ENCODE peak calls at places on chromosomes 11 and 22, in four cellular contexts. One of them, this sample, is unnamed.

GRCh38 chr11:113001709-113002108 is 40.5 kb downstream of the NCAM1 start:
- DNase-seq in GM12878: no peak
- DNase-seq in HepG2: no peak
- DNase-seq in H1: no peak
- DNase-seq in this sample: no peak

GRCh38 chr11:65217441-65218423 is 36.0 kb downstream of the CAPN1 start:
- DNase-seq in H1: no peak
- DNase-seq in HepG2: no peak
- DNase-seq in GM12878: no peak
- DNase-seq in this sample: no peak

GRCh38 chr11:71267807-71268421 is 15.5 kb upstream of the SHANK2 start:
- DNase-seq in H1: peak; percentile 41
- DNase-seq in HepG2: no peak
- DNase-seq in GM12878: no peak
- DNase-seq in this sample: no peak

GRCh38 chr11:68213135-68213515 is at the start of gene KMT5B:
- DNase-seq in GM12878: no peak
- DNase-seq in HepG2: no peak
- DNase-seq in H1: peak; percentile 83
- DNase-seq in this sample: peak; percentile 33

GRCh38 chr22:40928657-40929056 is 22.5 kb upstream of the RBX1 start:
- DNase-seq in HepG2: no peak
- DNase-seq in H1: no peak
- DNase-seq in GM12878: no peak
- DNase-seq in this sample: no peak

GRCh38 chr11:82631722-82632630 is 101.7 kb downstream of the FAM181B start:
- DNase-seq in GM12878: peak; percentile 27
- DNase-seq in HepG2: no peak
- DNase-seq in H1: no peak
- DNase-seq in this sample: no peak

GRCh38 chr11:85934599-85935169 is 79.5 kb downstream of the CCDC83 start:
- DNase-seq in H1: no peak
- DNase-seq in HepG2: no peak
- DNase-seq in GM12878: no peak
- DNase-seq in this sample: no peak

GRCh38 chr22:37195921-37196320 is 7.9 kb upstream of the C1QTNF6 start:
- DNase-seq in H1: no peak
- DNase-seq in GM12878: no peak
- DNase-seq in HepG2: no peak
- DNase-seq in this sample: no peak

GRCh38 chr11:123187670-123188507 is 7.2 kb downstream of the CLMP start:
- DNase-seq in HepG2: no peak
- DNase-seq in GM12878: no peak
- DNase-seq in H1: no peak
- DNase-seq in this sample: no peak

GRCh38 chr11:119511601-119512000 is 88.6 kb upstream of the THY1 start:
- DNase-seq in H1: no peak
- DNase-seq in HepG2: no peak
- DNase-seq in GM12878: no peak
- DNase-seq in this sample: no peak

GRCh38 chr11:119513141-119513805 is 90.3 kb upstream of the THY1 start:
- DNase-seq in GM12878: no peak
- DNase-seq in H1: no peak
- DNase-seq in HepG2: no peak
- DNase-seq in this sample: no peak

GRCh38 chr11:119516060-119516459 is 93.1 kb upstream of the THY1 start:
- DNase-seq in HepG2: no peak
- DNase-seq in H1: no peak
- DNase-seq in GM12878: no peak
- DNase-seq in this sample: no peak

GRCh38 chr11:119512373-119512772 is 89.4 kb upstream of the THY1 start:
- DNase-seq in H1: no peak
- DNase-seq in HepG2: no peak
- DNase-seq in GM12878: peak; percentile 34
- DNase-seq in this sample: no peak

DNA sequence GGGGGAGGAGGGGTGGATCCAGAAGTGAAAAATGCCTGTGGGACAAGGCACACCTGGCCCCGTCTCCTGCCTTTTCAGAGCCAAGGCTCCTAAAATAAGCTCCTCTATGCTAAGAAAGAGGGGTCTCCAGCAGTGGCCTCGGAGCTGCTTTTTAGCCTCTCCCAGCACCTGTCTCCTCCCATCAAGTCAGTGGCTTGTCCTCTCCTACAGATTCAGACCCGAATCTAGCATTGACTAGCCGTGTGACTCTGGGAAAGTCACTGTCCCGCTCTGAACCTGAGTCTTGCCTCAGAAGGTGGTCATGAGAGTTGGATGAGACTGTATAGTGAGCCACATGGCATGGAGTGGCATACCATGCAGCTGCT is 90.8 kb upstream of the THY1 start:
- DNase-seq in HepG2: no peak
- DNase-seq in H1: no peak
- DNase-seq in GM12878: no peak
- DNase-seq in this sample: no peak
- H3K4me3 ChIP-seq in HepG2: no peak overlapping the region
- H3K4me3 ChIP-seq in H1: no peak overlapping the region
- H3K4me3 ChIP-seq in GM12878: no peak overlapping the region
- H3K4me3 ChIP-seq in this sample: no peak overlapping the region

DNA sequence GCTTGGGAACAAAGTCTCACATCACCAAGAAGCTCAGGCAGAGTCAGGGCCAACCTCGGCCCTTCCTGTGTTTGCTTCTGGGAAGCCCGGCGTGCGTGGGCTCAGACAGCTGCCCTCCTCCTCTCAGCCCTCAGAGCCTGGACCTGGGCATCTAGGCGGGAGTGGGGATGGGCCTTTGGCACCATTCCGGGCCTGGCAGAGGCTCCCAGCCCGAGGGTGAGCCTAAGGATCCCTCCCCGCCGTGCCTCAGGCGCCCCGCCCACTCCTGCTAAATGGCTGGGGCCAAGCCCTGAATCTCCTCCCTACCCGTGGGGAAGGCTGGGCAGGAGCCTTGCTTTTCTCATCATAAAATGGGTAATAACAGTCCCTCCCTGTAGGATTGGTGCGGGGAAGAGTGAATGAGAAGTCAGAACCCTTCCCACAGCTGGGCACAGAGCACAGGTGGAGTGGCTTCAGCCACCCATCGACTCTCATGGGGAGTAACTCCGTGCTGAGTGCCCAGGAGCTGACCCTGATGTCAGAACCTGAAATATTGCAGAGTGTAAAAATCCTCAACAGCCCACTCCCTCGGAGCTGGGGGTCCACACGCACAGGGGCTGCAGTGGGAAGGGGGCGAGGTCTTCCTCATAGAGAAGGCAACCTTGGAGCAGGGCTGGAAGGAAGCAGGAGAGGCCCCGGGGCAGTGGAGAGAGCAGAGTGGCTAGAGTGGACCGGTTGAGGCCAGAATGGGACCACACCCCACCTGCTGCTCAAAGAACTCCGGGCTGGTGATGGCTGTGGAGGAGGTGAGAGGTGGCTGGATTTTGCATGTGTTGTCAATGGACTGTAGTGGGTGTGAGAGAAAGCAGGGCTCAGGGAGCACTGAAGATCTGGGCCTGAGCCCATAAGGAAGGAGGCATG is 18.8 kb upstream of the CDKN1C start:
- DNase-seq in H1: no peak
- DNase-seq in GM12878: no peak
- DNase-seq in HepG2: no peak
- DNase-seq in this sample: no peak
- TF ChIP-seq SUZ12 in H1: no peak
- TF ChIP-seq SUZ12 in GM12878: no peak
- TF ChIP-seq SUZ12 in HepG2: no peak
- TF ChIP-seq SUZ12 in this sample: no peak

GRCh38 chr11:28104984-28105383 is 3.0 kb downstream of the KIF18A start:
- DNase-seq in H1: no peak
- DNase-seq in HepG2: no peak
- DNase-seq in GM12878: no peak
- DNase-seq in this sample: no peak

GRCh38 chr11:28106351-28107043 is 1.5 kb downstream of the KIF18A start:
- DNase-seq in HepG2: no peak
- DNase-seq in GM12878: no peak
- DNase-seq in H1: no peak
- DNase-seq in this sample: no peak

GRCh38 chr11:28107331-28107725 is 628 bp downstream of the KIF18A start:
- DNase-seq in GM12878: peak; percentile 21
- DNase-seq in H1: no peak
- DNase-seq in HepG2: peak; percentile 12
- DNase-seq in this sample: no peak

GRCh38 chr11:28104425-28104824 is 3.5 kb downstream of the KIF18A start:
- DNase-seq in H1: no peak
- DNase-seq in HepG2: no peak
- DNase-seq in GM12878: no peak
- DNase-seq in this sample: no peak

DNA sequence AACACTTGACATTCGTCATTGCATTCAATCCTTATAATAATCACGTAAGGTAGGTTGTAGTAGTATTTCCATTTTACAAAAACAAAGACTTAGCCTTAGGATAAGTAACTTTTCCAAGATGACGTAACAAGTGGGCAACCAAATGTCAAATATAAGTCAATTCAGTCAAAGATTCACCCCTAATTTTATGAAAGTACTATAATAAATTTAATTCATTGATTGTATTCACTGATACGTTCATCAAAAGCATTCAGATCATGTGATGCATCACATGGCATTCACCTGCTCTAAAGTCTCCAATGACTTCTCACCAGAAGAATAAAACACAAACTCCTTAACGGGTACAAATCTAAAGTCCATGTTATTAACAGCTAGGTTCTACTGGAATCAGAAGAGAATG is 2.1 kb downstream of the KIF18A start:
- DNase-seq in HepG2: no peak
- DNase-seq in H1: no peak
- DNase-seq in GM12878: no peak
- DNase-seq in this sample: no peak
- H3K4me3 ChIP-seq in HepG2: peak overlapping the region; percentile 84
- H3K4me3 ChIP-seq in H1: no peak overlapping the region
- H3K4me3 ChIP-seq in GM12878: peak overlapping the region; percentile 20
- H3K4me3 ChIP-seq in this sample: no peak overlapping the region

GRCh38 chr11:129694966-129695365 is 120.7 kb upstream of the TMEM45B start:
- DNase-seq in HepG2: no peak
- DNase-seq in H1: no peak
- DNase-seq in GM12878: no peak
- DNase-seq in this sample: no peak

GRCh38 chr11:129696309-129696989 is 119.2 kb upstream of the TMEM45B start:
- DNase-seq in GM12878: no peak
- DNase-seq in H1: no peak
- DNase-seq in HepG2: no peak
- DNase-seq in this sample: no peak

GRCh38 chr11:129695543-129696308 is 119.9 kb upstream of the TMEM45B start:
- DNase-seq in H1: peak; percentile 91
- DNase-seq in GM12878: no peak
- DNase-seq in HepG2: peak; percentile 46
- DNase-seq in this sample: peak; percentile 39

GRCh38 chr11:129691154-129691553 is 124.5 kb upstream of the TMEM45B start:
- DNase-seq in HepG2: no peak
- DNase-seq in GM12878: no peak
- DNase-seq in H1: no peak
- DNase-seq in this sample: no peak

DNA sequence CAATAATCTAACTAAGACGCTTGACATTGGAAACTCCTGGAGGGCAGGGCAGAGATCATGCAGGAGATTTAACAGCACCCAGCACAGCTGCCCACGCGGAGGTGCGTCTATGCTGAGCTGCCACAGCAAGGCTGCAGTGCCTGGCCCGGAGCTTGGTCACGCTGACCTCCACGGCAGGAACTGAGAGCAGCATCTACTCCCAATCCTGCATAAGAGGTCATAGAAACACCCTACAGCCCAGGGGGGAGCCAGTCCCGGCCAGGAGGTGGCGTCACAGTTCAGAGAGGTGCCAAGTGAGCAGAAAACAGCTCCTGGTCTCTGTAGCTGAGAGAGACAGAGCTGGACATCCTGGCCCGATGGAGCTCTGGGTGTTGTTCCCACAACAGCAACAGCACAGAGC is 121.1 kb upstream of the TMEM45B start:
- DNase-seq in GM12878: no peak
- DNase-seq in HepG2: no peak
- DNase-seq in H1: no peak
- DNase-seq in this sample: no peak
- TF ChIP-seq SUZ12 in GM12878: no peak
- TF ChIP-seq SUZ12 in HepG2: no peak
- TF ChIP-seq SUZ12 in H1: no peak
- TF ChIP-seq SUZ12 in this sample: no peak

GRCh38 chr11:62538470-62539237 is 8.0 kb downstream of the AHNAK start:
- DNase-seq in GM12878: no peak
- DNase-seq in HepG2: no peak
- DNase-seq in H1: no peak
- DNase-seq in this sample: no peak
- H3K4me3 ChIP-seq in GM12878: no peak overlapping the region
- H3K4me3 ChIP-seq in HepG2: no peak overlapping the region
- H3K4me3 ChIP-seq in H1: no peak overlapping the region
- H3K4me3 ChIP-seq in this sample: no peak overlapping the region

GRCh38 chr11:116420030-116420429 is 352.8 kb downstream of the BUD13 start:
- DNase-seq in H1: no peak
- DNase-seq in HepG2: no peak
- DNase-seq in GM12878: no peak
- DNase-seq in this sample: no peak

GRCh38 chr11:116420770-116421528 is 351.8 kb downstream of the BUD13 start:
- DNase-seq in HepG2: no peak
- DNase-seq in GM12878: no peak
- DNase-seq in H1: no peak
- DNase-seq in this sample: no peak

GRCh38 chr11:116422556-116422955 is 350.2 kb downstream of the BUD13 start:
- DNase-seq in HepG2: no peak
- DNase-seq in GM12878: no peak
- DNase-seq in H1: no peak
- DNase-seq in this sample: no peak

GRCh38 chr11:116422976-116423375 is 349.8 kb downstream of the BUD13 start:
- DNase-seq in GM12878: no peak
- DNase-seq in H1: peak; percentile 62
- DNase-seq in HepG2: peak; percentile 32
- DNase-seq in this sample: no peak

GRCh38 chr11:116421529-116422185 is 351.1 kb downstream of the BUD13 start:
- DNase-seq in H1: no peak
- DNase-seq in HepG2: no peak
- DNase-seq in GM12878: no peak
- DNase-seq in this sample: no peak
- TF ChIP-seq SUZ12 in H1: no peak
- TF ChIP-seq SUZ12 in HepG2: no peak
- TF ChIP-seq SUZ12 in GM12878: no peak
- TF ChIP-seq SUZ12 in this sample: no peak

DNA sequence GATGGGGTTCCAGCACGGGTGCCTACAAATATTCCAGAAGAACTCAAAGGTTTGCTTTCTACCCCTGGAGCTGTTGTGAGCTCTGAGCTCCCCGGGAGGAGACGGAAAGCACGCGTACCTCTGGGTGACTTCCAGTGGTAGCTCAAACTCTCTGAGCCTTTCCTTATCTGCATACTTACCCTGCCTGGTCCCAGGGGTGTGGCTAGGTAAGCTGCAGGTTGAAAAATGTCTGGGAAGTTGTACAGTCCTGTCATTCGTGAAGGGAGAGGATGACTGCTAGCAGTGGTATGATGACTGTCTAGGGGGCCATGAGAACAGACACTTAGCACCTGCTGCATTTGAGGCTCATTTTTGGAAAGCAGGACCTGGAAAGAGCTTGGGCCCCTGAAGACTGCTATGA is 111.5 kb downstream of the DSCAML1 start:
- DNase-seq in GM12878: no peak
- DNase-seq in H1: no peak
- DNase-seq in HepG2: no peak
- DNase-seq in this sample: no peak
- H3K4me3 ChIP-seq in GM12878: no peak overlapping the region
- H3K4me3 ChIP-seq in H1: no peak overlapping the region
- H3K4me3 ChIP-seq in HepG2: no peak overlapping the region
- H3K4me3 ChIP-seq in this sample: no peak overlapping the region

This sample was measured in NT2/D1.